ENCODE peak calls at places on chromosomes 13 and 19, in five cellular contexts. F, A, G, C and L are unnamed samples.

GRCh38 chr13:98997738-98998641 is 20.1 kb upstream of the DOCK9 start:
- DNase-seq in F (no peak), A (peak), G (no peak), C (no peak), L (peak)

GRCh38 chr13:36298535-36299068 is 988 bp upstream of the CCDC169 start:
- DNase-seq in F (no peak), A (no peak), G (no peak), C (no peak), L (no peak)

GRCh38 chr13:74270018-74270417 is 135.8 kb upstream of the KLF12 start:
- DNase-seq in F (no peak), A (peak), G (no peak), C (no peak), L (peak)

GRCh38 chr19:35895911-35896642 is 4.3 kb downstream of the NFKBID start:
- DNase-seq in F (no peak), A (no peak), G (no peak), C (no peak), L (no peak)

GRCh38 chr13:21071015-21071414 is 9.6 kb upstream of the LATS2 start:
- DNase-seq in F (no peak), A (no peak), G (no peak), C (no peak), L (peak)

GRCh38 chr13:73835138-73835721 is 299.0 kb downstream of the KLF12 start:
- DNase-seq in F (peak), A (peak), G (no peak), C (peak), L (peak)

GRCh38 chr13:27203854-27204253 is 32.2 kb upstream of the USP12 start:
- DNase-seq in F (no peak), A (no peak), G (no peak), C (peak), L (peak)

GRCh38 chr19:8915997-8916396 is 83.8 kb downstream of the MBD3L1 start:
- DNase-seq in F (no peak), A (no peak), G (no peak), C (no peak), L (no peak)

GRCh38 chr13:98598043-98598442 is 21.1 kb upstream of the STK24 start:
- DNase-seq in F (no peak), A (no peak), G (no peak), C (no peak), L (no peak)

GRCh38 chr13:109479991-109480696 is 306.2 kb downstream of the IRS2 start:
- DNase-seq in F (no peak), A (no peak), G (no peak), C (peak), L (peak)

GRCh38 chr13:106477303-106477702 is 58.2 kb downstream of the EFNB2 start:
- DNase-seq in F (no peak), A (no peak), G (no peak), C (no peak), L (no peak)

GRCh38 chr13:22569830-22570229 is 610.9 kb upstream of the SGCG start:
- DNase-seq in F (no peak), A (no peak), G (no peak), C (no peak), L (no peak)

GRCh38 chr13:114101831-114102520 is 30.4 kb downstream of the RASA3 start:
- DNase-seq in F (no peak), A (no peak), G (peak), C (no peak), L (no peak)

GRCh38 chr13:106471957-106472543 is 63.4 kb downstream of the EFNB2 start:
- DNase-seq in F (no peak), A (peak), G (no peak), C (peak), L (peak)

GRCh38 chr19:49141352-49141751 is 13.8 kb downstream of the HRC start:
- DNase-seq in F (no peak), A (no peak), G (no peak), C (no peak), L (no peak)

GRCh38 chr19:1651061-1651547 is 1.3 kb downstream of the TCF3 start:
- DNase-seq in F (peak), A (peak), G (no peak), C (peak), L (no peak)

GRCh38 chr13:43303040-43303729 is 279.8 kb downstream of the DNAJC15 start:
- DNase-seq in F (no peak), A (peak), G (peak), C (peak), L (peak)

GRCh38 chr19:23822735-23823134 is 64.0 kb upstream of the ZNF681 start:
- DNase-seq in F (no peak), A (peak), G (no peak), C (no peak), L (no peak)

GRCh38 chr13:54950546-54950945 is 1921.9 kb downstream of the OLFM4 start:
- DNase-seq in F (no peak), A (no peak), G (no peak), C (no peak), L (no peak)

GRCh38 chr13:99467764-99468163 is 33.5 kb upstream of the TM9SF2 start:
- DNase-seq in F (no peak), A (peak), G (no peak), C (peak), L (peak)

GRCh38 chr13:101155920-101156319 is 260.4 kb downstream of the NALCN start:
- DNase-seq in F (no peak), A (peak), G (no peak), C (no peak), L (no peak)
- TF ChIP-seq CTCF in F (peak), A (peak), G (peak), C (peak), L (peak)

GRCh38 chr19:34556500-34556899 is 74.9 kb downstream of the WTIP start:
- DNase-seq in F (no peak), A (no peak), G (no peak), C (peak), L (no peak)
- TF ChIP-seq CTCF in F (peak), A (no peak), G (no peak), C (peak), L (peak)

GRCh38 chr13:77779461-77780272 is 82.2 kb downstream of the SLAIN1 start:
- DNase-seq in F (peak), A (peak), G (no peak), C (peak), L (peak)

GRCh38 chr13:77776704-77777103 is 79.2 kb downstream of the SLAIN1 start:
- DNase-seq in F (no peak), A (no peak), G (no peak), C (no peak), L (no peak)

DNA sequence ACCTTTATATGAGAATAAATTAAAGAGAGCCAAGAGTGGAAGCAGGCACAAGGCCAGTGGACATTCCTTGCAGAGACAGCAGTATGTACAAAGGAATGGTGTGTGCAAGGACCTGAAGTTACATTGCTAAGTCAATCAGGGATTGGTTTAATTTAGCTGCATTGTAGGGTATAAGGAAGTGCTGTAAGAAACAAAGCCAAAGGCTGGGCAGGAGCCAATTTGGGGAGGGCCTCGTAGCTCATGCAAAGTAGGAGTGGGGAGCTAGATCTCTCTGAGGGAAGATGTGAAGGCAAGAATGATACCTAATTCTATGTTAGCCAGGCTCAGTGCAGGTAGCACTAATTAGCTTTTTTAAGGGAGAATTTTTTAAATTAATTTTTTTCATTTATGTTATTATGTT is 76.7 kb downstream of the SLAIN1 start:
- DNase-seq in F (no peak), A (no peak), G (no peak), C (no peak), L (no peak)
- TF ChIP-seq CTCF in F (no peak), A (no peak), G (no peak), C (no peak), L (no peak)

DNA sequence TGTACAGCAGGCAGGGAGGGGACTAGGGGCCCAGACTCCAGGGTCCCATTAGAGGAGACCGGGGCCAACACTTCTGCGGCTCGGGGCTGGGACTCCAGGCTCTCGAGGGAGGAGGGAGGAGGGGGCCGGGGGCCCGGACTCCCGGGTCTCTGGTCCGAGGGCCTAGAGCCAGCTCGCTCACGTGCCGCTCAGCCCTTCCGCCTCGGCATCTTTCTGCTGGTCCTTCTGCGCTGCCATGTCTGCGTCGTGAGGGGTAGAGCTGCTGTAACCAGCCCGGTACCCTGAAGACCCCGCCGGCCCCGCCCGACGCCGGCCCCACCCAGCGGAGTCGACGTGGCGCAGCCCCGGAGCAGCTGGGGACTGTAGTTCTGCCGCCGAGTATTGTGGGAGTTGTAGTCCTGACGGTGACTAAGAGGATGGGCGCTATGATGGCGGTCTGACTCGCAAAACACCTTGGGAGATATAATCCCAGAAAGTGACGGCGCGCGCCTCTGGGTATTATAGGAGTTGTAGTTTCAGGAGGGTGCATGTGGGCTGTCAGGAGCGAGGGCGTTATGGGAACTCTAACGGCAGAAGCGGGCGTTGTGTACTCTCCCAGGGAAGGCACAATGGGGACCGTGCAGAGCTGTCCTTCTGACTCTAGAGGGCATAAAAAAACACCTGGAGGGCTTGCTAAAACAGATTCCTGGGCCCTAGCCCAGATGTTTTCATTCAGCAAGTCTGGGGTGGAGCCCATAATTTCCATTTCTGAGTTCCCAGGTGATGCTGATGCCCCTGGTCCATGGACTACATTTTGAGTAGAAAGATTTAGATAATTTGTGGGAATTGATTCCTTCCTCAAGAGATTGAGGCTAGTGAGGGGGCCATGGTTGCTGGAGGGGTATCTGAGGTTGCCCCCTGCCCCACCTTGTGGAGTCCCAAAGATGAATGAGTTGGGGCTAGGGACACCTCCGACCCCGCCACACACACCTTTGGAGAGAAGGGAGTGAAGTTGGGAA is at the start of gene RABAC1:
- DNase-seq in F (peak), A (peak), G (peak), C (peak), L (peak)
- TF ChIP-seq CTCF in F (peak), A (no peak), G (no peak), C (peak), L (peak)

GRCh38 chr13:30044932-30045331 is 194.5 kb upstream of the UBL3 start:
- DNase-seq in F (no peak), A (no peak), G (no peak), C (no peak), L (no peak)
- TF ChIP-seq CTCF in F (no peak), A (no peak), G (no peak), C (no peak), L (no peak)

DNA sequence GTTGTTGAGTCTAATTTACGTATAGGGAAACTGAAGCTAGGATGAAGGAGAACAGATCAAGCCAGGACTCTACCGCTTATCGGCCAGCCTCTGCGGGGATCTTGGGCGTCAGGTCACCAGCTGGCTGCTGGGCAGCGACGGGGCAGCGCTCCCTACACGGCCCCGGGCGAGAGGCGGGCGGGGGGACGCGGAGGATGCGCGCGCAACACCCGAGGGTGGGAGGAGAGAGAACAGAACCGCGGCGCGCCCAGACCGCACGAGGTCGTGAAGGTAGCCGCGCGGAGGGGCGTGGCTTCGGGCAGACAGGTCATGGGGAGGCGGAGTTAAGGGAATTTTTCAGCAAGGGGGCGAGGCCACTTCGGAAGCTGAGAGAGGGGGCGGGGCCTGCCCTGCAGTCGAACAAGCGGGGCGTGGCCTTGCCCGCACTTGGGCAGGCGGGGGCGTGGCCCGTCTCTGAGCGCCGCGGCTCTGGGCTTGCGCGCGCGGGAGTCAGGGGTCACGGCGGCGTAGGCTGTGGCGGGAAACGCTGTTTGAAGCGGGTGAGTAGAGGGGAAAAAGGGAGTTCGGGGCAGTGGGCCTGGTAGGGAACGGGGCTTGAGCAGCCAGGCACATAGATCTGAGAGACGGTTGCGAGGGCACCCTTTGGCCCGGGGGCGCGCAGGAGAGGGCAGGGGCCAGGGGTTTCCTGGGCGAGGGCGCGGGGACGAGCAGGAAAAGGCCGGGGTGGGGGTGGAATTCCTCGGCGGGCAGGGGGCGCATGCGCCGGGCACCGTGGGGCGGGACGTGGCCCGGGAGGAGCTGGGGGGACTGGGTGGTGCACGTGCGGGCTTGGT is at the start of gene POLD1:
- DNase-seq in F (peak), A (peak), G (peak), C (peak), L (peak)
- TF ChIP-seq CTCF in F (no peak), A (no peak), G (no peak), C (no peak), L (peak)